ENCODE peak calls at places on chromosomes 5 and 9, in eight cellular contexts. S, D, O, W, Y, G, P and J are unnamed samples.

GRCh38 chr9:114906922-114907571 is 23.3 kb downstream of the TNFSF8 start:
- DNase-seq in S (no peak), D (peak), O (no peak), W (peak), Y (no peak), G (peak), P (no peak), J (peak)

GRCh38 chr5:151344088-151344487 is 3.3 kb downstream of the SLC36A2 start:
- DNase-seq in S (no peak), D (no peak), O (no peak), W (no peak), Y (no peak), G (no peak), P (no peak), J (no peak)

GRCh38 chr9:93136011-93136440 is 2.0 kb upstream of the NINJ1 start:
- DNase-seq in S (no peak), D (no peak), O (no peak), W (no peak), Y (no peak), G (peak), P (no peak), J (no peak)

GRCh38 chr5:17169507-17169906 is 47.9 kb upstream of the BASP1 start:
- DNase-seq in S (no peak), D (no peak), O (no peak), W (no peak), Y (no peak), G (no peak), P (no peak), J (no peak)

GRCh38 chr9:4306066-4306787 is 6.4 kb upstream of the GLIS3 start:
- DNase-seq in S (no peak), D (no peak), O (no peak), W (no peak), Y (no peak), G (no peak), P (no peak), J (no peak)

GRCh38 chr5:89097103-89097502 is 214.1 kb upstream of the MEF2C start:
- DNase-seq in S (no peak), D (no peak), O (no peak), W (no peak), Y (no peak), G (no peak), P (peak), J (peak)

GRCh38 chr5:127010362-127010761 is 20.0 kb downstream of the MARCHF3 start:
- DNase-seq in S (no peak), D (no peak), O (no peak), W (no peak), Y (no peak), G (no peak), P (no peak), J (no peak)

GRCh38 chr5:76153271-76153670 is 70.1 kb downstream of the SV2C start:
- DNase-seq in S (no peak), D (no peak), O (no peak), W (no peak), Y (no peak), G (no peak), P (no peak), J (no peak)

GRCh38 chr9:106956971-106957370 is 94.0 kb downstream of the ZNF462 start:
- DNase-seq in S (no peak), D (no peak), O (no peak), W (no peak), Y (no peak), G (peak), P (no peak), J (no peak)

GRCh38 chr5:56075361-56075760 is 80.6 kb upstream of the IL6ST start:
- DNase-seq in S (no peak), D (no peak), O (no peak), W (no peak), Y (no peak), G (peak), P (no peak), J (no peak)

GRCh38 chr9:129333961-129334743 is 156.1 kb upstream of the IER5L start:
- DNase-seq in S (peak), D (peak), O (peak), W (peak), Y (peak), G (peak), P (no peak), J (no peak)

GRCh38 chr9:129336130-129336528 is 158.1 kb upstream of the IER5L start:
- DNase-seq in S (peak), D (no peak), O (no peak), W (no peak), Y (no peak), G (peak), P (no peak), J (no peak)

GRCh38 chr9:129334744-129335080 is 156.7 kb upstream of the IER5L start:
- DNase-seq in S (no peak), D (no peak), O (no peak), W (no peak), Y (no peak), G (no peak), P (no peak), J (no peak)

GRCh38 chr9:129336601-129337286 is 158.7 kb upstream of the IER5L start:
- DNase-seq in S (peak), D (peak), O (no peak), W (no peak), Y (peak), G (peak), P (peak), J (no peak)

GRCh38 chr9:129335456-129336129 is 157.5 kb upstream of the IER5L start:
- DNase-seq in S (no peak), D (no peak), O (no peak), W (no peak), Y (no peak), G (no peak), P (no peak), J (no peak)
- TF ChIP-seq CTCF in S (no peak), D (no peak), O (no peak), W (no peak), Y (no peak), G (no peak), P (no peak), J (no peak)

GRCh38 chr9:91378695-91379127 is 17.0 kb upstream of the AUH start:
- DNase-seq in S (peak), D (no peak), O (no peak), W (no peak), Y (no peak), G (peak), P (no peak), J (no peak)

GRCh38 chr9:91379461-91379860 is 17.7 kb upstream of the AUH start:
- DNase-seq in S (no peak), D (no peak), O (no peak), W (no peak), Y (no peak), G (no peak), P (no peak), J (no peak)

GRCh38 chr9:91374939-91375338 is 13.2 kb upstream of the AUH start:
- DNase-seq in S (peak), D (no peak), O (no peak), W (no peak), Y (no peak), G (peak), P (no peak), J (no peak)

DNA sequence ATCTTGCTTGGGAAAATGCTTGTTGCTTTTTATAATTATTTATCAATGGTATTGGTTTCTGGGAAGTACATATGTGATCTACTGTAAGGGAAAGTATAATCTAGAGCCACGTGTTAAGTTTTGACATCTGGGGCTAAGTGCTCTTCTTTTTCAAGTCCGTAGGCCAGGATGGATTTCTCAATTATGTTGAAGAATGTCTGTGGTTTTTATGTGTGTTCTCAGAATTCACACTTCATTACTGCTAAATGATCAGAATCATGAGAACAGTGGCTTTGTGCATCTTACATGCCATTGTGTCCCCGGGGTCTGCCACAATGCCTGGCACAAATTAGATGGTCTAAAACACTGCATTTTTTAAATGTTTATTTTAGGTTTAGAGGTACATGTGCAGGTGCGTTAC is 14.5 kb upstream of the AUH start:
- DNase-seq in S (no peak), D (no peak), O (no peak), W (no peak), Y (no peak), G (no peak), P (no peak), J (no peak)
- TF ChIP-seq CTCF in S (no peak), D (no peak), O (no peak), W (no peak), Y (no peak), G (no peak), P (no peak), J (no peak)

GRCh38 chr5:95285406-95285761 is 490 bp upstream of the MCTP1 start:
- DNase-seq in S (no peak), D (no peak), O (no peak), W (no peak), Y (no peak), G (peak), P (no peak), J (no peak)

GRCh38 chr5:95281211-95281610 is 3.7 kb downstream of the MCTP1 start:
- DNase-seq in S (no peak), D (peak), O (no peak), W (no peak), Y (no peak), G (peak), P (no peak), J (no peak)

GRCh38 chr5:95284512-95285405 is at the start of gene MCTP1:
- DNase-seq in S (no peak), D (peak), O (no peak), W (peak), Y (peak), G (peak), P (peak), J (peak)

GRCh38 chr5:95283022-95283615 is 1.8 kb downstream of the MCTP1 start:
- DNase-seq in S (no peak), D (no peak), O (no peak), W (no peak), Y (no peak), G (no peak), P (no peak), J (no peak)

DNA sequence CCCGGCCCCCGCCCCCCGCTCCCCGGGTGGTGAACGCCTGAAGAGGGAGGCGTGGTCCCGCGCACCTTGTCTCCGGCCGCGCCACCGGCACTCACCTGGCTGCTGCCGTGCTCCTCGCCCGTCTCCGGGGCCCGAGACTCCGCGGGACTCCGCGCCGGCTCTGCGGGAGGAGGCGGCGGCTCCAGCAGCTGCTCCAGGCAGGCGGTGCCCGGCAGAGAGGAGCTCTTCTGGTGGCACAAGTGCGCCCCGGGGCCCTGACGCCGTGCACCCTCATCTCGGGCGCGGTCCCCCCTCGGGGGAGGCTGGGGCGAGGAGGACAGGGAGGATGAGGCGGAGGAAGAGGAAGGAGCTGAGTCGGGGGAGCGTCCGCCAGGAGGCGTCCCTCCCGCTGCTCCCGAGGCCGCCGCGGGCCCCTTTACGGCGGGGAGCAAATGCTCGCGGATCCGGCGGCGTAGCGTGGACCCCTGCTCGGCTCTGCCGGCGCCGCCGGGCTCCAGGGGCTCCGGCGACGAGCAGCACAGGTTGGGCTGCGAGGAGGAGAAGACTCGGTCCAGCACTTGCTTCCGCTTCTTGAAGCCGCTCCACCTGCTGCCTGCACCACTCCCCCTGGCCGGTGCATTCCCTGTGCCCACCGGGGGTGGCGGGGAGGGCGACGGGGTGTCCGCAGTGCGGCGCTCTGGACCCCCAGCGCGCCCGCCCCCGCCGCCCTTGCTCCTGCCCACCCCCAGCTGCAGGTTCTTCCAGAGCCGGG is 958 bp downstream of the MCTP1 start:
- DNase-seq in S (no peak), D (peak), O (no peak), W (peak), Y (peak), G (peak), P (peak), J (peak)
- TF ChIP-seq CTCF in S (peak), D (no peak), O (no peak), W (peak), Y (no peak), G (peak), P (peak), J (peak)

GRCh38 chr5:141641634-141642278 is 5.0 kb downstream of the RELL2 start:
- DNase-seq in S (no peak), D (no peak), O (peak), W (no peak), Y (no peak), G (peak), P (no peak), J (peak)
- TF ChIP-seq CTCF in S (peak), D (no peak), O (no peak), W (no peak), Y (no peak), G (peak), P (peak), J (no peak)

GRCh38 chr9:99855467-99856176 is 33.9 kb downstream of the NR4A3 start:
- DNase-seq in S (no peak), D (no peak), O (no peak), W (no peak), Y (no peak), G (no peak), P (no peak), J (no peak)
- TF ChIP-seq CTCF in S (peak), D (no peak), O (no peak), W (peak), Y (no peak), G (peak), P (no peak), J (no peak)

GRCh38 chr9:15231788-15232635 is 75.0 kb downstream of the TTC39B start:
- DNase-seq in S (no peak), D (peak), O (no peak), W (no peak), Y (no peak), G (no peak), P (peak), J (peak)
- TF ChIP-seq CTCF in S (peak), D (peak), O (no peak), W (no peak), Y (peak), G (peak), P (peak), J (peak)

DNA sequence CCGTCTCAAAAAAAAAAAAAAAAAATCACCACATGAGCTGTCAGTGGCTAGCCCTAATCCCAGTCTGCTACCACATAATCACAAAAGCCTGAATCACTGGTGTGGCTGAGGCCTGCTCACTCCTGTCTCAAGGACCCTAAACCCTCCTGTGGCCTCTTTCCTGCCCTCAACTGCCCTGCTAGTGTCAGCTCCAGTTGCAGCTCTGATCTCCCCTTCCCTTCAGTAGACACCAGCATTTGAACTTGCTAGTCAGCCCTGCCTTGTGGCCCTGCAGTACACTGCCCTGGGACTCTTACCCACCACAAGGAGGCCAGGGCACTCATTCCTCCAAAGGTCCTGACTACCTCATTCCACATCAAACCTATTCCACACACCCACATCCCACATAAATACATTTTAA is 9.5 kb upstream of the P4HA2 start:
- DNase-seq in S (no peak), D (no peak), O (peak), W (no peak), Y (no peak), G (no peak), P (no peak), J (no peak)
- TF ChIP-seq CTCF in S (peak), D (no peak), O (no peak), W (no peak), Y (no peak), G (peak), P (no peak), J (no peak)

DNA sequence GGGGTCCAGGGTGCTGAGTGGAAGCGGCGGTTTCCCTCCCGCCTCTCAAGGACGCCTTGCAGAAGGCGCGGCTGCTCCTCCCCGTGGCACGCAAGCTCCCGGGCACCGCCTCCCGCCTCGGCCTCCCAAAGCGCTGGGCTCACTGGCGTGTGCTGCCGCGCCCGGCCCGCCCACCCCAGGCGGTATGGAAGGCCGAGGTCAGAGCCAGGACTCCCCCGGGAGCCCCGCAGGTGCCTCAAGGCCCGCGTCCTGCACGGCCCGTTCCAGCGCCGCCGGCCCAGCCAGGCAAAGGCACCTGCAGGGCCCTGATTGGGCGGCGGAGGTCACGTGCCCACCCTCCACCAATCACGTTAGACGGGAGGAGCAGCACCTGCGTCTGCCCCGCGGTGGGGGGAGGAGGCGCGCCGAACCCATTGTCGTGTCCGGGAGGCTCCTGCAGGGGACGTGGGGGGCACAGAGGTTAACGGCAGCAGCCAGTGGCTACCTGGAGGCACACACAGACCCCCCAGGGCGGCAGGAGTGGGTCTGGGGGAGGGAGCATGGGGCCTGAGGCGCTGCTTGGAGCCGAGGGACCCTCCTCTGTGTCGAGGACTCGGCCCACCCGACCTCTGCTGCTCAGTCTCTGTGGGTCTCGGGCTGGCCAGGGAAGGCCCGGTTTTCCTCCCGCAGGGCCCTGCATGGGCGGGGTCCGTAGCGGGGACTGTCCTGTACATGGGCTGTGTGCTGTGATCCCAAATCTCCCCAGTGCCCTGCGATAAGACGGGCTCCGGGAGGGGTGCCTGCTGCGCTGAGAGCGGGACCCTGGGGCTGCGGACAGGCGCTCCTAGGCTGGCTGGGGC is 2.0 kb upstream of the LCN12 start:
- DNase-seq in S (peak), D (peak), O (peak), W (peak), Y (peak), G (peak), P (peak), J (peak)
- TF ChIP-seq CTCF in S (no peak), D (no peak), O (no peak), W (no peak), Y (no peak), G (no peak), P (peak), J (no peak)

DNA sequence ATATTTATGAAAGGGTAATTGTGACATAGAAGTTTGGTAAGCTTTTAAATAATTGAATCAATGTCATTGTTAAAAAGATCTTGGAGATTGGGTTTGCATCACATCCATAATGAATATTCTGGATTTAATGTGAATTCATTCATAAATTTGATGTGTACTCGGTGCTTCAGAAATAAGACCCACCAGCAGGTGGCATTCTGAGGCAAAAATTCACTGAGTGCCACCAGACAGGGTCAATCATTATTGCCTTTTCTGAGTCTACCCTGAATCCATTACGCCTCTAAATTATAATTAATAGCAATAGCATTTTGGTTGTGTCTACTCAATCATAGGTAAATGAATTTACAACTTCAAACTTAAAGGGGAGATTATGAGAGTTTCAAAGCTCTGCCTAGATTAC is 1.0 kb downstream of the TRPC7 start:
- DNase-seq in S (no peak), D (no peak), O (no peak), W (no peak), Y (no peak), G (no peak), P (no peak), J (no peak)
- TF ChIP-seq CTCF in S (peak), D (peak), O (no peak), W (peak), Y (no peak), G (peak), P (peak), J (no peak)